ENCODE peak calls at places on chromosomes 11 and 22, in five cellular contexts. V is HCT116, S is PC-3, R is SK-N-SH, K is GM23338. G is an unnamed sample.

GRCh38 chr22:27100789-27101188 is 443.4 kb downstream of the MIAT start:
- DNase-seq in K (peak), V (no peak), S (no peak), R (peak), G (peak)

GRCh38 chr11:117856252-117856651 is 20.2 kb downstream of the FXYD6 start:
- DNase-seq in S (no peak), R (no peak), K (no peak), V (no peak), G (no peak)

GRCh38 chr11:76690736-76691135 is 20.2 kb upstream of the LRRC32 start:
- DNase-seq in R (no peak), V (no peak), K (no peak), S (no peak), G (no peak)

GRCh38 chr11:122099345-122100045 is 16.5 kb downstream of the BLID start:
- DNase-seq in K (no peak), S (no peak), V (no peak), R (no peak), G (no peak)

GRCh38 chr22:42803454-42803853 is 53.6 kb downstream of the ARFGAP3 start:
- DNase-seq in S (no peak), V (no peak), K (no peak), R (peak), G (no peak)

GRCh38 chr11:116427903-116428637 is 344.7 kb downstream of the BUD13 start:
- DNase-seq in S (peak), K (no peak), R (peak), V (no peak), G (peak)

GRCh38 chr22:24329453-24329852 is 58.8 kb downstream of the SPECC1L start:
- DNase-seq in S (no peak), K (no peak), R (no peak), V (no peak), G (no peak)

GRCh38 chr11:105960252-105961245 is 61.5 kb downstream of the MSANTD4 start:
- DNase-seq in R (no peak), S (no peak), K (peak), V (no peak), G (peak)

GRCh38 chr11:87724358-87724757 is 450.9 kb downstream of the RAB38 start:
- DNase-seq in S (no peak), K (no peak), R (no peak), V (no peak), G (no peak)

GRCh38 chr11:72075109-72075508 is 5.2 kb downstream of the NUMA1 start:
- DNase-seq in K (peak), R (no peak), V (no peak), S (no peak), G (no peak)

GRCh38 chr11:96272542-96273306 is 70.3 kb downstream of the MAML2 start:
- DNase-seq in S (peak), K (peak), V (no peak), R (no peak), G (peak)

GRCh38 chr11:73889019-73889418 is 12.2 kb downstream of the PAAF1 start:
- DNase-seq in R (no peak), K (no peak), S (peak), V (no peak), G (no peak)

GRCh38 chr22:43273902-43274484 is 69.2 kb downstream of the SCUBE1 start:
- DNase-seq in K (peak), V (peak), S (peak), R (peak), G (peak)

GRCh38 chr22:22407061-22407460 is 101.5 kb downstream of the ZNF280B start:
- DNase-seq in R (no peak), K (no peak), V (no peak), S (no peak), G (no peak)

GRCh38 chr22:29524440-29525191 is 28.9 kb downstream of the THOC5 start:
- DNase-seq in R (peak), S (peak), K (peak), V (no peak), G (peak)

GRCh38 chr22:23012081-23012622 is 58.2 kb upstream of the GNAZ start:
- DNase-seq in V (no peak), R (no peak), K (no peak), S (no peak), G (no peak)

GRCh38 chr11:122637538-122637937 is 18.0 kb upstream of the UBASH3B start:
- DNase-seq in S (no peak), K (no peak), R (no peak), V (no peak), G (no peak)

GRCh38 chr11:73053964-73054363 is 88.2 kb downstream of the FCHSD2 start:
- DNase-seq in V (no peak), S (no peak), K (no peak), R (peak), G (no peak)

GRCh38 chr11:133946541-133947297 is 10.0 kb downstream of the IGSF9B start:
- DNase-seq in V (no peak), R (peak), S (no peak), K (peak), G (no peak)

GRCh38 chr11:118658372-118659313 is 20.8 kb downstream of the TREH start:
- DNase-seq in R (no peak), S (peak), K (peak), V (no peak), G (no peak)

GRCh38 chr22:32544953-32545558 is 70.4 kb downstream of the FBXO7 start:
- DNase-seq in K (no peak), V (no peak), R (no peak), S (no peak), G (no peak)

GRCh38 chr11:68324695-68325094 is 12.3 kb downstream of the LRP5 start:
- DNase-seq in S (no peak), K (no peak), V (no peak), R (no peak), G (no peak)

GRCh38 chr22:31215018-31215535 is 3.0 kb downstream of the LIMK2 start:
- DNase-seq in V (no peak), S (no peak), K (no peak), R (no peak), G (no peak)

GRCh38 chr11:128824199-128825049 is 42.7 kb downstream of the KCNJ1 start:
- DNase-seq in S (no peak), R (no peak), V (no peak), K (peak), G (no peak)

GRCh38 chr11:34249439-34250073 is 108.3 kb downstream of the ABTB2 start:
- DNase-seq in K (no peak), V (no peak), S (no peak), R (no peak), G (no peak)

GRCh38 chr11:34251640-34251980 is 106.2 kb downstream of the ABTB2 start:
- DNase-seq in V (no peak), K (no peak), R (no peak), S (no peak), G (no peak)

GRCh38 chr11:34252015-34252414 is 105.8 kb downstream of the ABTB2 start:
- DNase-seq in V (no peak), S (no peak), R (no peak), K (no peak), G (no peak)

GRCh38 chr11:34252651-34253050 is 105.2 kb downstream of the ABTB2 start:
- DNase-seq in R (no peak), K (no peak), S (no peak), V (no peak), G (no peak)

DNA sequence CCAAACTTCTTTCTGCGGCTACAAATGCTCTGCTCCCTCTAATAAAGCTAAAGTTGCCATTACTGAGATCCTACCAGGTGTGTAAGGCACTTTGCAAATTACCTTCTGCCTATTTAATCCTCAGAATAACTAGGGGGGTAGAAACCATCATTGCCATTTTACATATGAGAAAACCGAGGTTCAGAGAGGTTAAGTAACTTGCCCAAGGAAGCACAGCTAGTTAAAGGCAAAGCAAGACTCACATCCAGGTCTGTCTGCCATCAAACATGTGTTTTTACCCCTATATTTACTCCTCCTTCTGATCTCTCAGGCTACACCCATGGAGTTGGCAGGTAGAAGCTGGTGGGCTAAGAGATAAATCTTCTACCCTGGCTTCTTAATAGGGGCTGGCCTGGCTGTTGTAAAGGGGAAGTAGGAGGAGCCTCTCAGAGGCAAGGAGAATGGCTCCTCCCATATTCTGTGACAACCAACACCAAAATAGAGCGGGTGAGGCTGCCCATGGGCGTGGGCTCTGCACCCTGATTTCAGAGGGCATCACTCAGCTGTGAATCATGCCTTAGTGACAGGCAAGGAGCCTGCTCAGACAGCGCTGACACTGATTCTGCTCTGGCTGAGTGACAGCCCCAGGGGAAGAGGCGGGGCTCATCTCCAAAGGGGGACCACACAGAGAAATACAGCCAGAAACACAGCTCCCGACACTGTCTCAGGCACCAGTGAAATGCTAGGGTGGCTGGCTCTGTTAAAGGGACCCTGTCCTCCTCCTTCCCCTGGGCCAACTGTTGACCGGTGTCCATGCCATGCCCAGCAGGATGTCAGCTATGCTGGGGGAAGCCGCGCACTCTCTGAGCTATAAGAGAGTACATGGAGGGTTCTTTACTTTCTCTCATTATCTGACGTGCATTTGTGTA is 106.8 kb downstream of the ABTB2 start:
- DNase-seq in S (peak), V (peak), K (peak), R (peak), G (peak)
- TF ChIP-seq EZH2phosphoT487 in S (no peak), V (no peak), K (no peak), R (no peak), G (no peak)

DNA sequence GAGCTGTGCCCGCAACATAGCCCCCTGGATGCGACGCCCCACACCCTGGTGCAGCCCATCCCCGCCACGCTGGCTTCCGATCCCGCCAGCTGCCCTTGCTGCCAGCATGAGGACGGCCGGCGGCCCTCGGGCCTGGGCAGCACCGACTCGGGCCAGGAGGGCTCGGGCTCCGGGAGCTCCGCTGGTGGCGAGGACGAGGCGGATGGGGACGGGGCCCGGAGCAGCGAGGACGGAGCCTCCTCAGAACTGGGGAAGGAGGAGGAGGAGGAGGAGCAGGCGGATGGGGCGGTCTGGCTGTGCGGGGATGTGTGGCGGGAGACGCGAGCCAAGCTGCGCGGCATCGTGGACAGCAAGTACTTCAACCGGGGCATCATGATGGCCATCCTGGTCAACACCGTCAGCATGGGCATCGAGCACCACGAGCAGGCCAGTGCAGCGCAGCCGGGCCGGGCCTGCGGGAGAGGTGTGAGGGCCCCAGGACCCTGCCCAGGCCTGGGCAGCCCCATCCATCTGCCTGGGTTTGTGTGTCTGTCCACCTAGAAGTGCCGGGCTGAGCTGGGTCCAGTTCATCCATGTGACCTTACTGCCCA is 79.0 kb downstream of the CACNA1I start:
- DNase-seq in V (no peak), K (no peak), R (no peak), S (no peak), G (no peak)
- H2AFZ ChIP-seq in V (no peak), K (no peak), R (no peak), S (no peak), G (no peak)

GRCh38 chr22:41368543-41368817 is 13.3 kb upstream of the TEF start:
- DNase-seq in V (no peak), R (no peak), S (no peak), K (no peak), G (no peak)
- H3K4me3 ChIP-seq in V (no peak), R (no peak), S (no peak), K (no peak), G (no peak)

GRCh38 chr22:49936018-49936972 is 17.9 kb downstream of the CRELD2 start:
- DNase-seq in V (no peak), R (peak), S (peak), K (peak), G (peak)

GRCh38 chr22:49933236-49933921 is 14.9 kb downstream of the CRELD2 start:
- DNase-seq in R (peak), S (no peak), K (no peak), V (no peak), G (peak)

GRCh38 chr22:49935561-49935960 is 17.1 kb downstream of the CRELD2 start:
- DNase-seq in K (peak), V (no peak), S (no peak), R (peak), G (peak)

GRCh38 chr22:49934144-49934890 is 15.9 kb downstream of the CRELD2 start:
- DNase-seq in V (no peak), R (peak), K (no peak), S (peak), G (peak)

GRCh38 chr22:49934891-49935557 is 16.6 kb downstream of the CRELD2 start:
- DNase-seq in K (peak), S (no peak), R (peak), V (no peak), G (peak)
- TF ChIP-seq EZH2phosphoT487 in K (no peak), S (no peak), R (no peak), V (no peak), G (no peak)

GRCh38 chr11:64208086-64208795 is 1.7 kb downstream of the FERMT3 start:
- DNase-seq in K (no peak), S (no peak), V (no peak), R (peak), G (no peak)

GRCh38 chr11:64208796-64209562 is 2.5 kb downstream of the FERMT3 start:
- DNase-seq in V (no peak), S (no peak), R (peak), K (no peak), G (no peak)

GRCh38 chr11:64209563-64209843 is 3.0 kb downstream of the FERMT3 start:
- DNase-seq in R (no peak), S (no peak), V (no peak), K (no peak), G (no peak)

GRCh38 chr11:64210301-64211020 is 3.9 kb downstream of the FERMT3 start:
- DNase-seq in K (no peak), V (no peak), S (no peak), R (peak), G (no peak)

GRCh38 chr11:64211181-64211872 is 4.8 kb downstream of the FERMT3 start:
- DNase-seq in V (no peak), K (no peak), S (no peak), R (peak), G (no peak)
- H2AFZ ChIP-seq in V (no peak), K (no peak), S (no peak), R (no peak), G (no peak)

GRCh38 chr11:79291948-79292347 is 148.9 kb downstream of the TENM4 start:
- DNase-seq in K (no peak), R (no peak), V (no peak), S (no peak), G (no peak)
- H3K4me3 ChIP-seq in K (no peak), R (no peak), V (no peak), S (no peak), G (no peak)

GRCh38 chr11:59197990-59198389 is 14.7 kb downstream of the MPEG1 start:
- DNase-seq in V (no peak), R (no peak), S (no peak), K (no peak), G (peak)
- TF ChIP-seq EZH2phosphoT487 in V (no peak), R (no peak), S (no peak), K (no peak), G (no peak)

DNA sequence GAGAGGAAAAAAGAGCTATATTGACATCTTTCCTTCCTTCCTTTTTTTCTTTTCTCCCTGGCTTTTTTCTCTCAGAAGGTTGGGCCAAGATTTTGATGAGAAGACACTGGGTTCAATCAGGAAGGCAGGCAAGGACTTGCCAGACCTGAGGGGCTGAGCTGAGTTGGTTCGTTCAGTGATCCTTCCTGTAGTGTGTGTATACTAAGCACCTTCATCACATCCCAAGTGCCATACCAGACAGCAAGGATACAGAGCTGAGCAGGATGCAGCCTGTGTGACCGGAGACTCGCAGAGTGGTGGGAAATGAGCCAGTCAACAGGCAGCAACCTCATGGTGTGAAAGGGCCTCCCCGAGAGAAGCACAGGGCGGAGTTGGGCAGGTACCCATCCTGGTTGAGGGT is 95.5 kb downstream of the SPON1 start:
- DNase-seq in K (no peak), R (no peak), V (no peak), S (no peak), G (no peak)
- H2AFZ ChIP-seq in K (peak), R (no peak), V (no peak), S (no peak), G (no peak)

G was measured in hepatocyte.